ENCODE peak calls at places on chromosome 3, in four cellular contexts. E is GDM1, C is RWPE1, M is NCI-H2029. D is an unnamed sample.

GRCh38 chr3:25537476-25537875 is 109.4 kb downstream of the RARB start:
- DNase-seq in E (no peak), C (no peak), M (no peak), D (no peak)

GRCh38 chr3:124791639-124792111 is 61.4 kb downstream of the UMPS start:
- DNase-seq in E (peak), C (no peak), M (no peak), D (peak)

GRCh38 chr3:138381413-138381901 is 33.1 kb downstream of the MRAS start:
- DNase-seq in E (no peak), C (no peak), M (no peak), D (no peak)

GRCh38 chr3:131733086-131733841 is 230.5 kb upstream of the MRPL3 start:
- DNase-seq in E (no peak), C (no peak), M (no peak), D (no peak)

GRCh38 chr3:164732166-164732565 is 346.1 kb downstream of the SI start:
- DNase-seq in E (no peak), C (no peak), M (no peak), D (no peak)

GRCh38 chr3:112640333-112640863 is 545 bp downstream of the CCDC80 start:
- DNase-seq in E (no peak), C (peak), M (no peak), D (no peak)

GRCh38 chr3:61718565-61718964 is 157.2 kb downstream of the PTPRG start:
- DNase-seq in E (no peak), C (no peak), M (no peak), D (no peak)

GRCh38 chr3:1346386-1346785 is 253.6 kb downstream of the CNTN6 start:
- DNase-seq in E (no peak), C (no peak), M (no peak), D (no peak)

GRCh38 chr3:48552111-48552911 is 4.3 kb downstream of the PFKFB4 start:
- DNase-seq in E (no peak), C (no peak), M (no peak), D (peak)

GRCh38 chr3:111666041-111666735 is 71.0 kb upstream of the ZBED2 start:
- DNase-seq in E (no peak), C (no peak), M (no peak), D (no peak)

GRCh38 chr3:155130001-155130400 is 49.9 kb downstream of the MME start:
- DNase-seq in E (no peak), C (no peak), M (no peak), D (no peak)

GRCh38 chr3:49610881-49611280 is 56.6 kb downstream of the BSN start:
- DNase-seq in E (no peak), C (no peak), M (no peak), D (no peak)